ENCODE peak calls at places on chromosome 2, in four cellular contexts. W, L, D and C are unnamed samples.

GRCh38 chr2:219724628-219725027 is 97.2 kb downstream of the SLC4A3 start:
- DNase-seq in W (peak), L (no peak), D (peak), C (peak)

GRCh38 chr2:225008179-225008829 is 34.0 kb downstream of the DOCK10 start:
- DNase-seq in L (no peak), D (no peak), W (no peak), C (no peak)

GRCh38 chr2:190443778-190444481 is 35.8 kb downstream of the MFSD6 start:
- DNase-seq in D (peak), L (no peak), W (peak), C (peak)

GRCh38 chr2:121099329-121100318 is 185.4 kb downstream of the TFCP2L1 start:
- DNase-seq in L (peak), W (no peak), D (no peak), C (no peak)

GRCh38 chr2:85457877-85458316 is 39.4 kb downstream of the SH2D6 start:
- DNase-seq in W (no peak), L (no peak), D (peak), C (no peak)

GRCh38 chr2:152042636-152043615 is 55.9 kb downstream of the CACNB4 start:
- DNase-seq in D (no peak), W (no peak), L (no peak), C (no peak)

GRCh38 chr2:122528958-122529670 is 773.7 kb downstream of the TSN start:
- DNase-seq in W (no peak), D (no peak), L (no peak), C (no peak)

GRCh38 chr2:96900237-96900636 is 30.4 kb upstream of the SEMA4C start:
- DNase-seq in L (no peak), D (no peak), W (no peak), C (no peak)

GRCh38 chr2:98474979-98475632 is 30.4 kb downstream of the INPP4A start:
- DNase-seq in W (no peak), L (no peak), D (no peak), C (no peak)

GRCh38 chr2:242032780-242033656 is 163.5 kb downstream of the RTP5 start:
- DNase-seq in W (no peak), L (peak), D (no peak), C (no peak)

GRCh38 chr2:179578171-179578916 is 283.1 kb downstream of the ZNF385B start:
- DNase-seq in L (no peak), D (no peak), W (no peak), C (no peak)

GRCh38 chr2:215391531-215391930 is 44.3 kb downstream of the FN1 start:
- DNase-seq in D (no peak), W (no peak), L (no peak), C (no peak)

GRCh38 chr2:150643106-150643730 is 155.8 kb upstream of the RND3 start:
- DNase-seq in W (no peak), L (no peak), D (no peak), C (peak)

GRCh38 chr2:150644298-150645067 is 157.0 kb upstream of the RND3 start:
- DNase-seq in D (peak), W (peak), L (no peak), C (peak)

GRCh38 chr2:150639917-150640538 is 152.6 kb upstream of the RND3 start:
- DNase-seq in W (peak), L (no peak), D (peak), C (no peak)

DNA sequence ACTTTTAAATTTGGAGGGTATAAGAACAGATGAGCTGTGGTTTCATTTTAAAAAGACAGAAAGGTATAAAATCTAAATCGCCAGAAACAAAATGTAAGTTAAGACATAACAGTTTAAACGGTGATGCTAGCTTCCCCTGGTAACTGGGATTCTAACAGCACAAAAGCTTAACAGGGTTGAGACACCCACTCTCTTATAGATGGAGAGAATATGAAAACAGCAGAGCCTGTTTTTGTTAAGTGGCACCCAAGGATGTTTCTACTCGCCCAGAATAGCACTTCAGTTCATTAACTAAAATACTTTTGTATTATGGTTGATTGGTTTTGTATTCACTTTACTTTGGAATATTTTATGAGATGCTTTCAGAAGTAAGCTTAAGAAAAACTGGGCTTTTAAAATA is 151.9 kb upstream of the RND3 start:
- DNase-seq in W (no peak), D (no peak), L (no peak), C (no peak)
- H3K4me3 ChIP-seq in W (peak), D (no peak), L (no peak), C (no peak)

DNA sequence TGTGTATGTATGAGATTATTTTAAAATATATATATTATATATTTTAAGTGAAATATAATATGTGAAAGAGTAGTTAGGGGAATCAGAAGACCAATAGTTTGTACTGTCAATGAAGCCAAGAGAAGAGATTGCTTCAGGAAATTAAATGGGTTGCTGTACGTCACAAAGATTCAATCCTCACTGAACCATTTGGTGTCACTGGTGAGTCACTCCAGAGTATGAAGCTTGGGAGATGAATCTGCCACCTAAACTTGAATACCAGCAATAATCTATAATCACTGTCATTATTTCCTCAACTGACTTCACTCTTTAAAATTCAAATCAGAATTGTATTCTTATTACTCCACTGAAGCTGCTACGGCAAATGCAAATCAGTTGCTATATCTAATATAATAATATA is 41.9 kb upstream of the SCN9A start:
- DNase-seq in L (no peak), D (peak), W (peak), C (peak)
- TF ChIP-seq CTCF in L (peak), D (no peak), W (no peak), C (peak)

GRCh38 chr2:226791056-226791486 is 8.5 kb downstream of the IRS1 start:
- DNase-seq in W (peak), L (peak), D (peak), C (peak)

GRCh38 chr2:226790436-226790835 is 9.2 kb downstream of the IRS1 start:
- DNase-seq in W (no peak), D (no peak), L (no peak), C (no peak)

GRCh38 chr2:226791487-226792081 is 8.0 kb downstream of the IRS1 start:
- DNase-seq in D (peak), L (peak), W (peak), C (peak)

GRCh38 chr2:226788881-226789485 is 10.6 kb downstream of the IRS1 start:
- DNase-seq in D (peak), L (no peak), W (peak), C (peak)

DNA sequence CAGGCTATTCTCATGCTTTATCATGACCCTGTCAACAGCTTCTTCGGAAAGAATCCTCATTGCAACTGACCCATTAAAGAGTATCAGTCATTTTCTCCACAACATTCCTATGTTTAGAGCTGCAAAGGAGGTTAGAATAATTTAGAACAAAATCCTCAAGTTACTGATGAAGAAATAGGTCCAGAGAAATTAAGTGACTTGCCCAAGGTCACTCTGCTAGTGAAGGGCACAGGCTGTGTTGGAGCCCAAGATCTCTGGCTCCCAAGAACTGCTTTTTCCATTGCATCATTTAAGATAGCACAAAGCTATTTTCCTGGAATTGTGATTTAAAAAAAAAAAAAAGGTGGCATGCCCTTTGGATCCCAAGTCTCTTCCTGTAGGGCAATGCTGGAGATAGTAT is 9.6 kb downstream of the IRS1 start:
- DNase-seq in L (no peak), W (no peak), D (no peak), C (peak)
- H3K4me3 ChIP-seq in L (no peak), W (no peak), D (no peak), C (no peak)

DNA sequence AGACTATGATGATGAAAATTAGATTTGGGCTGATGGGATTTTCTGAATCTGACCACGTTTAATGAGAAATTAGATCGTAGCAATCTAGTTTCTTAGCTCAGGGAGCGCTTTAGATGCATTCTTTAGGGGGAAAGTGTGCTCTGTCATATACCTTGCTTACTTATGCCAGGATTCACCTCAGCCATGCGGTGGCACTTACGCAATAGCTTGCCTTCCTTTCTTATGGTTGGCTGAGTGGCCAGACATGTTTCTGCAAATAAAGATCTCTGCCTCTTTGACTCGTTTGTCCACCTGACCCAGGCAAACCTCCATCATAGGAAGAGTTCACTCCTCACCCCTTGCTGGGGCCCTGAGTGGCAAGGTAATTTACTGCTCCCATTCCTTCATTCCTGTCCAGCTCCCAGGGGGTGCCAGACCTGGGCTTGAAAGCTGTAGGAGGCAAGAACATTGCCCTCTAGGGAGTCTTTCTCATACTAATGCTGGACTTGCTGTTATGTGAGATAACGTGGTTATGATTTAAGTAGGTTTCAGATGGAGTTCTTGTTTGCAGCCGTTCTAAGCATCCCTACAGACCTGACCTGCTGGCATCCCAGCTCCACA is 57.1 kb downstream of the FBLN7 start:
- DNase-seq in W (no peak), D (no peak), L (no peak), C (no peak)
- TF ChIP-seq CTCF in W (no peak), D (no peak), L (no peak), C (no peak)

GRCh38 chr2:134119672-134120159 is 134.2 kb upstream of the MGAT5 start:
- DNase-seq in L (peak), W (peak), D (peak), C (peak)
- H3K4me3 ChIP-seq in L (peak), W (peak), D (peak), C (peak)